ENCODE peak calls at places on chromosomes 13 and 19, in four cellular contexts. One of them, this sample, is unnamed. For H3K36me3 and H3K27me3, the result is how much of the 10 kb centered on the place peaks cover.

GRCh38 chr13:29935309-29935981 is 85.0 kb upstream of the UBL3 start:
- DNase-seq in CD8-positive, alpha-beta T cell: peak
- DNase-seq in thoracic aorta: no peak
- DNase-seq in cardiac muscle cell: no peak
- DNase-seq in this sample: peak

GRCh38 chr13:47478985-47479384 is 522.1 kb downstream of the SUCLA2 start:
- DNase-seq in CD8-positive, alpha-beta T cell: no peak
- DNase-seq in thoracic aorta: no peak
- DNase-seq in cardiac muscle cell: no peak
- DNase-seq in this sample: no peak

GRCh38 chr13:51154029-51154555 is 43.0 kb upstream of the C13orf42 start:
- DNase-seq in CD8-positive, alpha-beta T cell: no peak
- DNase-seq in thoracic aorta: no peak
- DNase-seq in cardiac muscle cell: no peak
- DNase-seq in this sample: no peak

GRCh38 chr13:67175836-67176235 is 54.3 kb downstream of the PCDH9 start:
- DNase-seq in CD8-positive, alpha-beta T cell: no peak
- DNase-seq in thoracic aorta: no peak
- DNase-seq in cardiac muscle cell: no peak
- DNase-seq in this sample: no peak

GRCh38 chr19:32603961-32604360 is 23.0 kb downstream of the PDCD5 start:
- DNase-seq in CD8-positive, alpha-beta T cell: no peak
- DNase-seq in thoracic aorta: no peak
- DNase-seq in cardiac muscle cell: no peak
- DNase-seq in this sample: no peak

GRCh38 chr19:29271341-29271740 is 58.4 kb upstream of the UQCRFS1 start:
- DNase-seq in CD8-positive, alpha-beta T cell: no peak
- DNase-seq in thoracic aorta: no peak
- DNase-seq in cardiac muscle cell: no peak
- DNase-seq in this sample: no peak

GRCh38 chr19:19782783-19783182 is 38.8 kb downstream of the ZNF506 start:
- DNase-seq in CD8-positive, alpha-beta T cell: no peak
- DNase-seq in thoracic aorta: no peak
- DNase-seq in cardiac muscle cell: no peak
- DNase-seq in this sample: no peak

GRCh38 chr13:108919036-108919907 is 289.9 kb downstream of the MYO16 start:
- DNase-seq in CD8-positive, alpha-beta T cell: no peak
- DNase-seq in thoracic aorta: no peak
- DNase-seq in cardiac muscle cell: no peak
- DNase-seq in this sample: no peak

GRCh38 chr19:11964496-11964857 is 363 bp upstream of the ZNF763 start:
- DNase-seq in CD8-positive, alpha-beta T cell: no peak
- DNase-seq in thoracic aorta: no peak
- DNase-seq in cardiac muscle cell: no peak
- DNase-seq in this sample: no peak

GRCh38 chr19:10899171-10899653 is 27.9 kb downstream of the CARM1 start:
- DNase-seq in CD8-positive, alpha-beta T cell: no peak
- DNase-seq in thoracic aorta: no peak
- DNase-seq in cardiac muscle cell: no peak
- DNase-seq in this sample: no peak

GRCh38 chr19:7500811-7501450 is 12.1 kb upstream of the PEX11G start:
- DNase-seq in CD8-positive, alpha-beta T cell: no peak
- DNase-seq in thoracic aorta: no peak
- DNase-seq in cardiac muscle cell: peak
- DNase-seq in this sample: no peak

GRCh38 chr13:112583592-112584277 is 4.2 kb downstream of the TUBGCP3 start:
- DNase-seq in CD8-positive, alpha-beta T cell: no peak
- DNase-seq in thoracic aorta: no peak
- DNase-seq in cardiac muscle cell: no peak
- DNase-seq in this sample: peak

GRCh38 chr13:94112227-94112626 is 367.3 kb downstream of the DCT start:
- DNase-seq in CD8-positive, alpha-beta T cell: no peak
- DNase-seq in thoracic aorta: no peak
- DNase-seq in cardiac muscle cell: no peak
- DNase-seq in this sample: no peak

GRCh38 chr13:90091611-90092010 is 1255.9 kb upstream of the MIR17HG start:
- DNase-seq in CD8-positive, alpha-beta T cell: no peak
- DNase-seq in thoracic aorta: no peak
- DNase-seq in cardiac muscle cell: no peak
- DNase-seq in this sample: no peak

GRCh38 chr19:1833540-1833939 is 14.7 kb downstream of the REXO1 start:
- DNase-seq in CD8-positive, alpha-beta T cell: no peak
- DNase-seq in thoracic aorta: no peak
- DNase-seq in cardiac muscle cell: no peak
- DNase-seq in this sample: no peak

GRCh38 chr19:50716178-50717025 is 3.2 kb downstream of the SHANK1 start:
- DNase-seq in CD8-positive, alpha-beta T cell: no peak
- DNase-seq in thoracic aorta: no peak
- DNase-seq in cardiac muscle cell: no peak
- DNase-seq in this sample: no peak

GRCh38 chr19:29806098-29806866 is 5.5 kb upstream of the CCNE1 start:
- DNase-seq in CD8-positive, alpha-beta T cell: no peak
- DNase-seq in thoracic aorta: no peak
- DNase-seq in cardiac muscle cell: peak
- DNase-seq in this sample: no peak

GRCh38 chr13:40590112-40590862 is 76.2 kb downstream of the FOXO1 start:
- DNase-seq in CD8-positive, alpha-beta T cell: no peak
- DNase-seq in thoracic aorta: no peak
- DNase-seq in cardiac muscle cell: no peak
- DNase-seq in this sample: no peak

GRCh38 chr19:29878973-29879654 is 62.9 kb upstream of the URI1 start:
- DNase-seq in CD8-positive, alpha-beta T cell: no peak
- DNase-seq in thoracic aorta: no peak
- DNase-seq in cardiac muscle cell: peak
- DNase-seq in this sample: no peak

GRCh38 chr19:13150919-13151604 is 851 bp downstream of the IER2 start:
- DNase-seq in CD8-positive, alpha-beta T cell: no peak
- DNase-seq in thoracic aorta: no peak
- DNase-seq in cardiac muscle cell: peak
- DNase-seq in this sample: peak

GRCh38 chr13:47426126-47426849 is 529.4 kb upstream of the HTR2A start:
- DNase-seq in CD8-positive, alpha-beta T cell: no peak
- DNase-seq in thoracic aorta: no peak
- DNase-seq in cardiac muscle cell: no peak
- DNase-seq in this sample: no peak

GRCh38 chr19:40592170-40592569 is 9.0 kb upstream of the LTBP4 start:
- DNase-seq in CD8-positive, alpha-beta T cell: no peak
- DNase-seq in thoracic aorta: no peak
- DNase-seq in cardiac muscle cell: peak
- DNase-seq in this sample: no peak

GRCh38 chr13:20672772-20673171 is 30.7 kb upstream of the IL17D start:
- DNase-seq in CD8-positive, alpha-beta T cell: no peak
- DNase-seq in thoracic aorta: no peak
- DNase-seq in cardiac muscle cell: no peak
- DNase-seq in this sample: no peak

GRCh38 chr19:49767967-49768581 is 1.3 kb downstream of the AP2A1 start:
- DNase-seq in CD8-positive, alpha-beta T cell: no peak
- DNase-seq in thoracic aorta: no peak
- DNase-seq in cardiac muscle cell: no peak
- DNase-seq in this sample: no peak

GRCh38 chr13:113796211-113796875 is 37.3 kb downstream of the TMEM255B start:
- DNase-seq in CD8-positive, alpha-beta T cell: no peak
- DNase-seq in thoracic aorta: no peak
- DNase-seq in cardiac muscle cell: no peak
- DNase-seq in this sample: no peak

GRCh38 chr13:30829145-30829544 is 76.9 kb upstream of the MEDAG start:
- DNase-seq in CD8-positive, alpha-beta T cell: no peak
- DNase-seq in thoracic aorta: no peak
- DNase-seq in cardiac muscle cell: no peak
- DNase-seq in this sample: no peak

GRCh38 chr19:39236527-39236926 is 8.3 kb downstream of the IFNL3 start:
- DNase-seq in CD8-positive, alpha-beta T cell: peak
- DNase-seq in thoracic aorta: no peak
- DNase-seq in cardiac muscle cell: no peak
- DNase-seq in this sample: no peak

GRCh38 chr13:20993661-20994440 is 67.5 kb downstream of the LATS2 start:
- DNase-seq in CD8-positive, alpha-beta T cell: no peak
- DNase-seq in thoracic aorta: no peak
- DNase-seq in cardiac muscle cell: no peak
- DNase-seq in this sample: no peak

GRCh38 chr13:112968380-112968909 is 569 bp upstream of the MCF2L start:
- DNase-seq in CD8-positive, alpha-beta T cell: peak
- DNase-seq in thoracic aorta: no peak
- DNase-seq in cardiac muscle cell: peak
- DNase-seq in this sample: no peak

GRCh38 chr19:11887618-11888531 is at the start of gene ZNF69:
- DNase-seq in CD8-positive, alpha-beta T cell: peak
- DNase-seq in thoracic aorta: peak
- DNase-seq in cardiac muscle cell: peak
- DNase-seq in this sample: peak

GRCh38 chr19:35046461-35046860 is 4.9 kb downstream of the HPN start:
- DNase-seq in CD8-positive, alpha-beta T cell: no peak
- DNase-seq in thoracic aorta: no peak
- DNase-seq in cardiac muscle cell: no peak
- DNase-seq in this sample: no peak

GRCh38 chr13:73224708-73225107 is 165.9 kb downstream of the KLF5 start:
- DNase-seq in CD8-positive, alpha-beta T cell: no peak
- DNase-seq in thoracic aorta: no peak
- DNase-seq in cardiac muscle cell: no peak
- DNase-seq in this sample: no peak

GRCh38 chr13:30355839-30356238 is 48.5 kb upstream of the KATNAL1 start:
- DNase-seq in CD8-positive, alpha-beta T cell: no peak
- DNase-seq in thoracic aorta: no peak
- DNase-seq in cardiac muscle cell: no peak
- DNase-seq in this sample: no peak

GRCh38 chr13:101514695-101515275 is 62.3 kb downstream of the ITGBL1 start:
- DNase-seq in CD8-positive, alpha-beta T cell: no peak
- DNase-seq in thoracic aorta: no peak
- DNase-seq in cardiac muscle cell: peak
- DNase-seq in this sample: peak

GRCh38 chr19:35107541-35107939 is 8.1 kb upstream of the FXYD3 start:
- DNase-seq in CD8-positive, alpha-beta T cell: no peak
- DNase-seq in thoracic aorta: no peak
- DNase-seq in cardiac muscle cell: no peak
- DNase-seq in this sample: no peak

GRCh38 chr19:41995959-41996797 is 2.1 kb upstream of the ATP1A3 start:
- DNase-seq in CD8-positive, alpha-beta T cell: no peak
- DNase-seq in thoracic aorta: no peak
- DNase-seq in cardiac muscle cell: no peak
- DNase-seq in this sample: no peak

GRCh38 chr13:46077260-46077659 is 24.7 kb upstream of the ZC3H13 start:
- DNase-seq in CD8-positive, alpha-beta T cell: no peak
- DNase-seq in thoracic aorta: no peak
- DNase-seq in cardiac muscle cell: no peak
- DNase-seq in this sample: no peak

GRCh38 chr13:98456423-98456845 is 120.5 kb downstream of the STK24 start:
- DNase-seq in CD8-positive, alpha-beta T cell: no peak
- DNase-seq in thoracic aorta: no peak
- DNase-seq in cardiac muscle cell: no peak
- DNase-seq in this sample: no peak

GRCh38 chr19:14450876-14451275 is 17.8 kb downstream of the PKN1 start:
- DNase-seq in CD8-positive, alpha-beta T cell: no peak
- DNase-seq in thoracic aorta: no peak
- DNase-seq in cardiac muscle cell: no peak
- DNase-seq in this sample: no peak
- H3K36me3 ChIP-seq in CD8-positive, alpha-beta T cell: half or more
- H3K36me3 ChIP-seq in thoracic aorta: half or more
- H3K36me3 ChIP-seq in cardiac muscle cell: under half
- H3K36me3 ChIP-seq in this sample: under half

GRCh38 chr13:27442071-27442647 is 8.2 kb downstream of the MTIF3 start:
- DNase-seq in CD8-positive, alpha-beta T cell: no peak
- DNase-seq in thoracic aorta: no peak
- DNase-seq in cardiac muscle cell: no peak
- DNase-seq in this sample: no peak
- H3K4me3 ChIP-seq in CD8-positive, alpha-beta T cell: peak
- H3K4me3 ChIP-seq in thoracic aorta: no peak
- H3K4me3 ChIP-seq in cardiac muscle cell: no peak
- H3K4me3 ChIP-seq in this sample: no peak

DNA sequence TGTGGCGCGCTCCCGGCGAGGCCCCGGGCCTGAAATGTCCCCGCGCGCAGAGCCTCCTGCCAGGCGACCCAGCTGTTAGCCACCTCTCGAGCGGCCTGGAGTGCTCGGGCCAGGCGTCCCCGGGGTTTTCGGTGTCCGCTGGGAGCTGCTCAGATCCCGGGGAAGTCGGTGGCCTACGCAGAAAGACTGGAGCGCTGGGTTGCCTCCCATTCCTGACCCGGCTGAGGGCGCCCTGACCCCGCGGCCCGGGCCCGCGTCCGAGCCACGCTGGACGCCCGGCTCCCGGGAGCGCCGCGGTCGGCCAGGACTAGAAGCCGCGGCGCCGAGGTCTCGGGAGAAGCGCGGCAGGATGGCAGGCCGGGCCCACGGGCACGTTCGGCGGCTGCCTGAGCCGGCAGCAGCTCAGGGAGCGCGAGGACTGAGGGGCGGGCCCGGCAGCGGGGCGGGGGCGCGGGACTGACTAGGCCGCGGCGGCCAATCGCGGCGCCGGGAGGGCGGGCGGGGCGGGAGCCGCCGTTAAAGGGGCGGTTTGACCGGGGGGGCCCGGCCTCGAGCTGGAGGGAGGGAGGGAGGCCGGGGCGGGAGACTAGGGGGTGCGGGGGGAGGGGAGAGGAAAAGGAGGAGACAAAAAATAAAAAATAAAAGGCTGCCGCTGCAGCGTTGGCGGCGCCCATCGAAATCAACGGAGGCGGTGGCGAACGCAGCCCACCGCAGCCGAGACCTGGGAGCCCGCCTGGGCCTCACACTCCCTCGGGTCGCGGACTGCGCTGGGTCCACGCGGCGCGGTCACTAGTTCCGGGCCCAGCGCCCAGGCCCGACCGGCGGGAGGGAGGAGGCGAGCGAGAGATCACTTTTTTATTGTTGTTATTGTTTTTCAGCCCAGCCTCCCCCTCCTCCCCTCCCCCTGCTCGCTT is 1.1 kb upstream of the ZIC2 start:
- DNase-seq in CD8-positive, alpha-beta T cell: peak
- DNase-seq in thoracic aorta: no peak
- DNase-seq in cardiac muscle cell: peak
- DNase-seq in this sample: peak
- H3K27me3 ChIP-seq in CD8-positive, alpha-beta T cell: half or more
- H3K27me3 ChIP-seq in thoracic aorta: half or more
- H3K27me3 ChIP-seq in cardiac muscle cell: half or more
- H3K27me3 ChIP-seq in this sample: under half

GRCh38 chr13:77048592-77048991 is 21.6 kb upstream of the FBXL3 start:
- DNase-seq in CD8-positive, alpha-beta T cell: no peak
- DNase-seq in thoracic aorta: no peak
- DNase-seq in cardiac muscle cell: no peak
- DNase-seq in this sample: no peak
- H3K36me3 ChIP-seq in CD8-positive, alpha-beta T cell: under half
- H3K36me3 ChIP-seq in thoracic aorta: under half
- H3K36me3 ChIP-seq in cardiac muscle cell: under half
- H3K36me3 ChIP-seq in this sample: under half

GRCh38 chr19:4815426-4816387 is 15.8 kb downstream of the TICAM1 start:
- DNase-seq in CD8-positive, alpha-beta T cell: peak
- DNase-seq in thoracic aorta: peak
- DNase-seq in cardiac muscle cell: peak
- DNase-seq in this sample: no peak

GRCh38 chr19:4817467-4818277 is 13.8 kb downstream of the TICAM1 start:
- DNase-seq in CD8-positive, alpha-beta T cell: no peak
- DNase-seq in thoracic aorta: no peak
- DNase-seq in cardiac muscle cell: no peak
- DNase-seq in this sample: no peak

GRCh38 chr19:4811328-4812131 is 20.0 kb downstream of the TICAM1 start:
- DNase-seq in CD8-positive, alpha-beta T cell: peak
- DNase-seq in thoracic aorta: peak
- DNase-seq in cardiac muscle cell: peak
- DNase-seq in this sample: peak

GRCh38 chr19:4816388-4817165 is 14.9 kb downstream of the TICAM1 start:
- DNase-seq in CD8-positive, alpha-beta T cell: no peak
- DNase-seq in thoracic aorta: no peak
- DNase-seq in cardiac muscle cell: no peak
- DNase-seq in this sample: no peak

GRCh38 chr19:4814625-4815425 is 16.7 kb downstream of the TICAM1 start:
- DNase-seq in CD8-positive, alpha-beta T cell: no peak
- DNase-seq in thoracic aorta: no peak
- DNase-seq in cardiac muscle cell: no peak
- DNase-seq in this sample: no peak
- H3K4me3 ChIP-seq in CD8-positive, alpha-beta T cell: peak
- H3K4me3 ChIP-seq in thoracic aorta: peak
- H3K4me3 ChIP-seq in cardiac muscle cell: no peak
- H3K4me3 ChIP-seq in this sample: no peak

This sample was measured in GM06990.